ENCODE peak calls at places on chromosomes 1 and 21, in seven cellular contexts. M is AG04449, Q is left ventricle myocardium inferior, A is uterus, X is right lobe of liver, J is GM23338, I is lower lobe of right lung. Z is an unnamed sample.

GRCh38 chr1:226203237-226203636 is 16.7 kb upstream of the ACBD3 start:
- DNase-seq in M (no peak), Q (no peak), A (no peak), X (no peak), J (no peak), I (no peak), Z (no peak)

GRCh38 chr1:51518730-51519047 is 377 bp downstream of the EPS15 start:
- DNase-seq in M (no peak), Q (peak; percentile 50), A (peak; percentile 48), X (peak; percentile 76), J (no peak), I (peak; percentile 82), Z (peak; percentile 62)

GRCh38 chr21:23127973-23128372 is 2129.8 kb downstream of the NCAM2 start:
- DNase-seq in M (no peak), Q (no peak), A (no peak), X (no peak), J (peak; percentile 66), I (no peak), Z (no peak)

GRCh38 chr1:107559881-107560280 is 405.1 kb downstream of the VAV3 start:
- DNase-seq in M (no peak), Q (no peak), A (no peak), X (no peak), J (no peak), I (no peak), Z (no peak)

GRCh38 chr1:113391643-113392271 is 1.4 kb downstream of the MAGI3 start:
- DNase-seq in M (no peak), Q (no peak), A (no peak), X (no peak), J (no peak), I (no peak), Z (no peak)

GRCh38 chr1:16017461-16018303 is at the start of gene HSPB7:
- DNase-seq in M (peak; percentile 42), Q (peak; percentile 90), A (peak; percentile 94), X (no peak), J (peak; percentile 72), I (peak; percentile 69), Z (peak; percentile 80)

GRCh38 chr21:42836402-42836666 is 43.0 kb downstream of the WDR4 start:
- DNase-seq in M (no peak), Q (no peak), A (no peak), X (no peak), J (no peak), I (no peak), Z (peak; percentile 4)

GRCh38 chr21:33033094-33033951 is 7.6 kb downstream of the OLIG2 start:
- DNase-seq in M (no peak), Q (no peak), A (no peak), X (no peak), J (peak; percentile 60), I (no peak), Z (no peak)

GRCh38 chr1:157198619-157199420 is 60.6 kb upstream of the ETV3 start:
- DNase-seq in M (no peak), Q (no peak), A (no peak), X (no peak), J (no peak), I (peak; percentile 80), Z (peak; percentile 52)

GRCh38 chr1:208145167-208145566 is 99.0 kb downstream of the PLXNA2 start:
- DNase-seq in M (no peak), Q (no peak), A (no peak), X (no peak), J (no peak), I (no peak), Z (no peak)

GRCh38 chr1:31848381-31848897 is 32.6 kb upstream of the SPOCD1 start:
- DNase-seq in M (no peak), Q (no peak), A (no peak), X (no peak), J (no peak), I (no peak), Z (no peak)

GRCh38 chr21:42684109-42684916 is 30.9 kb downstream of the PDE9A start:
- DNase-seq in M (no peak), Q (no peak), A (no peak), X (no peak), J (no peak), I (no peak), Z (no peak)

GRCh38 chr21:42309753-42310213 is 5.4 kb downstream of the TFF3 start:
- DNase-seq in M (no peak), Q (peak; percentile 43), A (no peak), X (peak; percentile 60), J (peak; percentile 84), I (peak; percentile 76), Z (peak; percentile 85)

GRCh38 chr1:248792342-248792741 is 33.4 kb downstream of the SH3BP5L start:
- DNase-seq in M (no peak), Q (no peak), A (no peak), X (no peak), J (no peak), I (no peak), Z (no peak)

GRCh38 chr1:230070321-230071208 is 3.5 kb downstream of the GALNT2 start:
- DNase-seq in M (no peak), Q (no peak), A (no peak), X (peak; percentile 61), J (no peak), I (no peak), Z (no peak)

GRCh38 chr1:235012436-235013210 is 116.0 kb downstream of the TOMM20 start:
- DNase-seq in M (no peak), Q (no peak), A (no peak), X (no peak), J (no peak), I (no peak), Z (no peak)

GRCh38 chr1:51322417-51323101 is 7.8 kb downstream of the TTC39A start:
- DNase-seq in M (no peak), Q (no peak), A (no peak), X (no peak), J (no peak), I (no peak), Z (no peak)

GRCh38 chr1:15311886-15312285 is 64.9 kb downstream of the FHAD1 start:
- DNase-seq in M (no peak), Q (no peak), A (no peak), X (no peak), J (no peak), I (no peak), Z (no peak)

GRCh38 chr1:197787056-197787455 is 11.8 kb upstream of the DENND1B start:
- DNase-seq in M (peak; percentile 49), Q (no peak), A (no peak), X (no peak), J (no peak), I (no peak), Z (no peak)

GRCh38 chr1:166040635-166041034 is 126.2 kb downstream of the FAM78B start:
- DNase-seq in M (no peak), Q (no peak), A (no peak), X (no peak), J (no peak), I (no peak), Z (no peak)

GRCh38 chr1:227586733-227587132 is 23.4 kb downstream of the ZNF678 start:
- DNase-seq in M (no peak), Q (no peak), A (no peak), X (no peak), J (peak; percentile 76), I (no peak), Z (no peak)

GRCh38 chr1:162391790-162392563 is 10.4 kb downstream of the C1orf226 start:
- DNase-seq in M (no peak), Q (no peak), A (no peak), X (no peak), J (peak; percentile 67), I (no peak), Z (no peak)

GRCh38 chr1:116920211-116920610 is 10.5 kb downstream of the PTGFRN start:
- DNase-seq in M (no peak), Q (no peak), A (no peak), X (no peak), J (no peak), I (no peak), Z (no peak)

GRCh38 chr1:207309775-207310273 is 11.7 kb upstream of the CD55 start:
- DNase-seq in M (peak; percentile 57), Q (no peak), A (no peak), X (no peak), J (peak; percentile 35), I (no peak), Z (peak; percentile 31)

GRCh38 chr1:210394281-210394798 is 65.6 kb downstream of the HHAT start:
- DNase-seq in M (no peak), Q (peak; percentile 52), A (no peak), X (no peak), J (no peak), I (no peak), Z (no peak)

GRCh38 chr1:33237579-33237978 is 18.7 kb upstream of the ZNF362 start:
- DNase-seq in M (no peak), Q (no peak), A (no peak), X (no peak), J (peak; percentile 54), I (no peak), Z (no peak)

DNA sequence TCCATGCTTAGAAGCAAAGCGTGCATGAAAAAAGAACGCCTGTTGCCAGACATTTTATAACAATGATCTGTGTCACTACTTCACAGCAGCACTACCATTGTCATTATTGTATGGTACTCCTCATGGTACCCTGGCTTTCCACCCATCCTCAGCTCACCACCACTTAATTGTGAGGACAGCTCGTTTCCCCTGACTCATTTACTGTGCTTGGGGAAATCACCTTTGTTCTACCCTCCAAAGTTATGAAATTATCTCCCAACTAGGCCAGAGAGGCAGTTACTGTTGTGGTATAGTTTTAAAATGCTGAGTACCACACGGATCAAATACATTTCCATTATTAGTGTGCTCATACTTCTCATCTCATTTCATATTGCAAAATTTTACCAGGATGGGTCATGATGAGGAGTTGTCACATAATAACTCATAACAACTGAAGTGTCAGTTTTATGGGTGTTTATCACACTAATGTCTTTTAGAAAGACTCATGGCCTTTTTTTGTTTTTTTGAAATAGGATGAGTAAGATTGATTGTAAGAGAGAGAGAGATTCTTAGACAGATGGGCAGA is 9.2 kb upstream of the OR2B11 start:
- DNase-seq in M (no peak), Q (no peak), A (no peak), X (no peak), J (no peak), I (no peak), Z (no peak)
- H3K4me3 ChIP-seq in M (no peak overlapping the region), Q (no peak overlapping the region), A (no peak overlapping the region), X (no peak overlapping the region), J (no peak overlapping the region), I (no peak overlapping the region), Z (no peak overlapping the region)

GRCh38 chr1:110084226-110085078 is 14.0 kb upstream of the ALX3 start:
- DNase-seq in M (no peak), Q (peak; percentile 43), A (peak; percentile 69), X (peak; percentile 61), J (peak; percentile 60), I (peak; percentile 79), Z (peak; percentile 64)
- H3K4me3 ChIP-seq in M (peak overlapping the region; percentile 43), Q (peak overlapping the region; percentile 79), A (peak overlapping the region; percentile 59), X (peak overlapping the region; percentile 62), J (peak overlapping the region; percentile 63), I (peak overlapping the region; percentile 75), Z (peak overlapping the region; percentile 56)

DNA sequence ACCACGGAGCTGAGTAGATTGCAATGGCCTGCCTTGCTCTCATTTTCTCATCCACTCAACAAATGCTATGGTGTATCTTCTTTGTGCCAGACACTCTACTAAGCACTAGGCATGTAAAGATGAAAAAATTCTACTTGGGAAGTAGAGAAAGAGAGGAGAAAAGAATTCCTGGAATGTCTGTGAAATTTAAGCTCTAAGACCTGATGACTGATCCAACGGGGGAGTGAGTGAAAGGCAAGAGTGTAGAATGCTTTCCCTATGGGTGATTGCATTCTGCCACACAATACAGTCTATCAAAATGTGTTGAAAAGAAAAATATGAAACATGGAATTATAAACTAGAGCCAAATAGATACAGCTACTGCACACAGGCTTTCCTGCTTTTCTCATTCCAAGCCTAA is 82.3 kb downstream of the CYYR1 start:
- DNase-seq in M (no peak), Q (no peak), A (no peak), X (no peak), J (peak; percentile 62), I (no peak), Z (no peak)
- H3K4me3 ChIP-seq in M (no peak overlapping the region), Q (no peak overlapping the region), A (no peak overlapping the region), X (no peak overlapping the region), J (no peak overlapping the region), I (no peak overlapping the region), Z (no peak overlapping the region)

GRCh38 chr1:6603851-6604558 is 1.3 kb upstream of the KLHL21 start:
- DNase-seq in M (peak; percentile 84), Q (peak; percentile 81), A (peak; percentile 80), X (peak; percentile 80), J (peak; percentile 93), I (peak; percentile 81), Z (peak; percentile 58)
- H3K4me3 ChIP-seq in M (peak overlapping the region; percentile 95), Q (peak overlapping the region; percentile 97), A (peak overlapping the region; percentile 95), X (peak overlapping the region; percentile 98), J (peak overlapping the region; percentile 98), I (peak overlapping the region; percentile 92), Z (no peak overlapping the region)